ENCODE peak calls at places on chromosomes 4 and X, in six cellular contexts. One of them, this sample, is unnamed.

GRCh38 chr4:154877110-154877760 is 96.2 kb downstream of the RBM46 start:
- DNase-seq in tibial nerve: no peak
- DNase-seq in left lung: no peak
- DNase-seq in cardiac muscle cell: peak; percentile 46
- DNase-seq in mammary epithelial cell: peak; percentile 47
- DNase-seq in hepatocyte: peak; percentile 46
- DNase-seq in this sample: no peak

GRCh38 chrX:110462957-110463356 is 104.3 kb downstream of the RTL9 start:
- DNase-seq in tibial nerve: no peak
- DNase-seq in left lung: no peak
- DNase-seq in cardiac muscle cell: no peak
- DNase-seq in mammary epithelial cell: no peak
- DNase-seq in hepatocyte: no peak
- DNase-seq in this sample: no peak

GRCh38 chr4:92235741-92236140 is 68.0 kb upstream of the GRID2 start:
- DNase-seq in tibial nerve: no peak
- DNase-seq in left lung: no peak
- DNase-seq in cardiac muscle cell: peak; percentile 55
- DNase-seq in mammary epithelial cell: no peak
- DNase-seq in hepatocyte: no peak
- DNase-seq in this sample: no peak

GRCh38 chrX:132033166-132033565 is 10.1 kb downstream of the STK26 start:
- DNase-seq in tibial nerve: no peak
- DNase-seq in left lung: no peak
- DNase-seq in cardiac muscle cell: no peak
- DNase-seq in mammary epithelial cell: no peak
- DNase-seq in hepatocyte: no peak
- DNase-seq in this sample: no peak

GRCh38 chrX:153551135-153551534 is 33.7 kb downstream of the ATP2B3 start:
- DNase-seq in tibial nerve: no peak
- DNase-seq in left lung: no peak
- DNase-seq in cardiac muscle cell: peak; percentile 29
- DNase-seq in mammary epithelial cell: peak; percentile 8
- DNase-seq in hepatocyte: no peak
- DNase-seq in this sample: no peak

GRCh38 chr4:113162089-113162488 is 112.6 kb downstream of the ANK2 start:
- DNase-seq in tibial nerve: no peak
- DNase-seq in left lung: no peak
- DNase-seq in cardiac muscle cell: no peak
- DNase-seq in mammary epithelial cell: peak; percentile 43
- DNase-seq in hepatocyte: no peak
- DNase-seq in this sample: no peak

GRCh38 chr4:119233750-119234149 is 21.2 kb downstream of the USP53 start:
- DNase-seq in tibial nerve: no peak
- DNase-seq in left lung: no peak
- DNase-seq in cardiac muscle cell: peak; percentile 46
- DNase-seq in mammary epithelial cell: no peak
- DNase-seq in hepatocyte: no peak
- DNase-seq in this sample: no peak

GRCh38 chr4:130336585-130337217 is 1240.7 kb downstream of the C4orf33 start:
- DNase-seq in tibial nerve: no peak
- DNase-seq in left lung: no peak
- DNase-seq in cardiac muscle cell: peak; percentile 64
- DNase-seq in mammary epithelial cell: no peak
- DNase-seq in hepatocyte: peak; percentile 19
- DNase-seq in this sample: no peak

GRCh38 chrX:24231169-24231568 is 81.6 kb downstream of the ZFX start:
- DNase-seq in tibial nerve: no peak
- DNase-seq in left lung: no peak
- DNase-seq in cardiac muscle cell: peak; percentile 69
- DNase-seq in mammary epithelial cell: peak; percentile 84
- DNase-seq in hepatocyte: peak; percentile 76
- DNase-seq in this sample: no peak

GRCh38 chr4:22385615-22386014 is 130.3 kb downstream of the ADGRA3 start:
- DNase-seq in tibial nerve: no peak
- DNase-seq in left lung: no peak
- DNase-seq in cardiac muscle cell: peak; percentile 14
- DNase-seq in mammary epithelial cell: peak; percentile 77
- DNase-seq in hepatocyte: no peak
- DNase-seq in this sample: no peak

GRCh38 chrX:113399501-113400192 is 559.0 kb upstream of the AMOT start:
- DNase-seq in tibial nerve: no peak
- DNase-seq in left lung: no peak
- DNase-seq in cardiac muscle cell: peak; percentile 16
- DNase-seq in mammary epithelial cell: no peak
- DNase-seq in hepatocyte: no peak
- DNase-seq in this sample: no peak

GRCh38 chrX:140022482-140022881 is 57.2 kb upstream of the CXorf66 start:
- DNase-seq in tibial nerve: no peak
- DNase-seq in left lung: no peak
- DNase-seq in cardiac muscle cell: no peak
- DNase-seq in mammary epithelial cell: no peak
- DNase-seq in hepatocyte: no peak
- DNase-seq in this sample: no peak

GRCh38 chr4:3174371-3175338 is 74.3 kb upstream of the MSANTD1 start:
- DNase-seq in tibial nerve: no peak
- DNase-seq in left lung: no peak
- DNase-seq in cardiac muscle cell: no peak
- DNase-seq in mammary epithelial cell: no peak
- DNase-seq in hepatocyte: no peak
- DNase-seq in this sample: no peak

GRCh38 chr4:34422472-34422871 is 1821.8 kb downstream of the ARAP2 start:
- DNase-seq in tibial nerve: no peak
- DNase-seq in left lung: no peak
- DNase-seq in cardiac muscle cell: peak; percentile 65
- DNase-seq in mammary epithelial cell: no peak
- DNase-seq in hepatocyte: peak; percentile 8
- DNase-seq in this sample: no peak

GRCh38 chr4:797066-797465 is 28.9 kb downstream of the CPLX1 start:
- DNase-seq in tibial nerve: no peak
- DNase-seq in left lung: no peak
- DNase-seq in cardiac muscle cell: no peak
- DNase-seq in mammary epithelial cell: no peak
- DNase-seq in hepatocyte: no peak
- DNase-seq in this sample: no peak

GRCh38 chr4:127249066-127249766 is 383.5 kb upstream of the INTU start:
- DNase-seq in tibial nerve: no peak
- DNase-seq in left lung: no peak
- DNase-seq in cardiac muscle cell: peak; percentile 61
- DNase-seq in mammary epithelial cell: peak; percentile 29
- DNase-seq in hepatocyte: no peak
- DNase-seq in this sample: no peak

GRCh38 chr4:119286377-119287002 is 35.4 kb downstream of the FABP2 start:
- DNase-seq in tibial nerve: no peak
- DNase-seq in left lung: no peak
- DNase-seq in cardiac muscle cell: peak; percentile 83
- DNase-seq in mammary epithelial cell: peak; percentile 34
- DNase-seq in hepatocyte: peak; percentile 64
- DNase-seq in this sample: peak; percentile 19

GRCh38 chr4:180794352-180794751 is 1448.8 kb upstream of the TENM3 start:
- DNase-seq in tibial nerve: no peak
- DNase-seq in left lung: no peak
- DNase-seq in cardiac muscle cell: peak; percentile 8
- DNase-seq in mammary epithelial cell: no peak
- DNase-seq in hepatocyte: no peak
- DNase-seq in this sample: no peak

GRCh38 chr4:140256941-140257340 is 103.0 kb upstream of the MAML3 start:
- DNase-seq in tibial nerve: no peak
- DNase-seq in left lung: no peak
- DNase-seq in cardiac muscle cell: no peak
- DNase-seq in mammary epithelial cell: no peak
- DNase-seq in hepatocyte: peak; percentile 49
- DNase-seq in this sample: no peak

DNA sequence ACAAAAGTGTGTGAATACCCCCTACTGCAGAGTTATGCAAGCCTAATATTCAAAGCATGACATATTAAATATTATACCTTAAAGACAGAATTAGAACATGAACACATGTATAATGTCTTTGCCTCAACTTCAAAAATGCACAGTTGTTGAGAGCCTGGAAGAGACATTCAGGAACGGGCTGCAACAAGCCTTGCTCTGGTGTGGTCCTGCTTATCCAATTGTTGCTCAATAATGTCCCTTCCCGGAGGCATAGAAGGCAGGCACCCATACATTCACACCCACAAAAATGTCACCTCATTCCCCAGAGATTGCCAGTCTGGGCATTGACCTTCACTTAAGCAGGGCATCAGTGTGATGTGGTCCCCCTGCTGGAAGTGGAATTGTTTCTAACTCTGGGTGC is 238.8 kb downstream of the CBR4 start:
- DNase-seq in tibial nerve: no peak
- DNase-seq in left lung: no peak
- DNase-seq in cardiac muscle cell: no peak
- DNase-seq in mammary epithelial cell: no peak
- DNase-seq in hepatocyte: no peak
- DNase-seq in this sample: no peak
- TF ChIP-seq CTCF in tibial nerve: no peak
- TF ChIP-seq CTCF in left lung: no peak
- TF ChIP-seq CTCF in cardiac muscle cell: no peak
- TF ChIP-seq CTCF in mammary epithelial cell: no peak
- TF ChIP-seq CTCF in hepatocyte: no peak
- TF ChIP-seq CTCF in this sample: no peak

DNA sequence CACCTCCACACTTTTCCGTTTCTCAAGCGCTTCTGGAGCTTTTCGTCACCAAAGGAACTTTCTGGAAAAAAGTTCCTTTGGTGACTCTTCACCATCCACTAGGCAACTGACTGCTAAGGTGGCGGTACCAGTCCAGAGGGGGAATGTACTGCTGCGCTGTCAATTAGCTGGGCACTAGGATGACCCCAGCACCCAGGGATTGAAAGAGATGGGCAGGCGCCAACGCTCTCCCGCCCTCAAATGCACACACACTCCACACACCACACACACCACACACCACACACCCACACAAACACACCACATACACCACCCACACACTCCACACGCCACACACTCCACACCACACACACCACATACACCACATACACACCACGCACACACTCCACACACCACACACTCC is 10.4 kb downstream of the PRDM8 start:
- DNase-seq in tibial nerve: no peak
- DNase-seq in left lung: no peak
- DNase-seq in cardiac muscle cell: no peak
- DNase-seq in mammary epithelial cell: no peak
- DNase-seq in hepatocyte: no peak
- DNase-seq in this sample: no peak
- H3K27ac ChIP-seq in tibial nerve: no peak overlapping the region
- H3K27ac ChIP-seq in left lung: no peak overlapping the region
- H3K27ac ChIP-seq in cardiac muscle cell: no peak overlapping the region
- H3K27ac ChIP-seq in mammary epithelial cell: no peak overlapping the region
- H3K27ac ChIP-seq in hepatocyte: no peak overlapping the region
- H3K27ac ChIP-seq in this sample: no peak overlapping the region

GRCh38 chr4:14693728-14694127 is 308.6 kb upstream of the CPEB2 start:
- DNase-seq in tibial nerve: no peak
- DNase-seq in left lung: no peak
- DNase-seq in cardiac muscle cell: no peak
- DNase-seq in mammary epithelial cell: no peak
- DNase-seq in hepatocyte: no peak
- DNase-seq in this sample: no peak
- H3K9me3 ChIP-seq in tibial nerve: no peaks in the 10 kb centered on the region
- H3K9me3 ChIP-seq in left lung: no peaks in the 10 kb centered on the region
- H3K9me3 ChIP-seq in cardiac muscle cell: no peaks in the 10 kb centered on the region
- H3K9me3 ChIP-seq in mammary epithelial cell: peaks cover 5% of the 10 kb centered on the region
- H3K9me3 ChIP-seq in hepatocyte: no peaks in the 10 kb centered on the region
- H3K9me3 ChIP-seq in this sample: no peaks in the 10 kb centered on the region

DNA sequence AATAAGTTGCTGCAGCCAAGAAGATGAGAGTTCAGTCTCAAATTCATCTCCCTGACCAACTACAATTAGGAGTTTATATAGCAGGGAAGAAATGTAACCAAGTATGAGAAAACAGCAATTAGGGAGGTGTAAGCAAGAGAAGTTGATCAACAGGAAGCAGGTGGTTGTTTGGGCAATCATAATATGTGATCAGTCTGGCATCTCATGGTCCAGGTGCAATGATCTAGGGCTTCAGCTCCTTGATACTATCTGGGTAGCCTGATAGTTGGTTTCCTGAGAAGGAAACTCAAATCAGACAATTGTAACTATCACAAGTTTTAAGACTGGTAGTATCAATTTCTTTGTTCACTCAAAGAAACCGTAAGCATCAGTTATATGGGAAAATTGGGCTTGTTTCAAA is 1574.3 kb upstream of the PABPC4L start:
- DNase-seq in tibial nerve: no peak
- DNase-seq in left lung: no peak
- DNase-seq in cardiac muscle cell: no peak
- DNase-seq in mammary epithelial cell: no peak
- DNase-seq in hepatocyte: no peak
- DNase-seq in this sample: no peak
- TF ChIP-seq CTCF in tibial nerve: no peak
- TF ChIP-seq CTCF in left lung: no peak
- TF ChIP-seq CTCF in cardiac muscle cell: no peak
- TF ChIP-seq CTCF in mammary epithelial cell: no peak
- TF ChIP-seq CTCF in hepatocyte: no peak
- TF ChIP-seq CTCF in this sample: no peak

GRCh38 chr4:51894246-51894645 is 51.3 kb downstream of the DCUN1D4 start:
- DNase-seq in tibial nerve: no peak
- DNase-seq in left lung: no peak
- DNase-seq in cardiac muscle cell: peak; percentile 6
- DNase-seq in mammary epithelial cell: peak; percentile 2
- DNase-seq in hepatocyte: no peak
- DNase-seq in this sample: no peak
- H3K27ac ChIP-seq in tibial nerve: no peak overlapping the region
- H3K27ac ChIP-seq in left lung: no peak overlapping the region
- H3K27ac ChIP-seq in cardiac muscle cell: peak overlapping the region; percentile 26
- H3K27ac ChIP-seq in mammary epithelial cell: no peak overlapping the region
- H3K27ac ChIP-seq in hepatocyte: no peak overlapping the region
- H3K27ac ChIP-seq in this sample: no peak overlapping the region

DNA sequence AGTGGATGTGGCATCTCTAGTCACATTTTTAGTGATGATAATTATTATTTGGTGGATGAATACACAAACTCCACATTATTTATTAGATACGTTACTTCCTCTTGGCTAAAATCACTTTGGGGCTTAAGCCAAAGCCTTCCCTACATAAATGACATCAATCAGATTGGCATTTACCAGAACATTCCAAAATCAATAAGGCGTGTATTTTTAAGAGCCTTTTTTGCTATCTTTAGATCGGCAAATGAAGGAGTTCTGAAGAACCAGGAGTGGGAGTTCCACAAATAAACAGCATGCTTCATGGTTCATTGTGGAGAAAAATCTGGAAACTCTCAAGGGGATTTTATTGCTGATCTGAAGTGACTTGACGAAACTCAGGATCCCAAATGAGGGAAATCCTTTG is 89.7 kb downstream of the AMELX start:
- DNase-seq in tibial nerve: no peak
- DNase-seq in left lung: no peak
- DNase-seq in cardiac muscle cell: no peak
- DNase-seq in mammary epithelial cell: no peak
- DNase-seq in hepatocyte: no peak
- DNase-seq in this sample: no peak
- H3K9me3 ChIP-seq in tibial nerve: no peaks in the 10 kb centered on the region
- H3K9me3 ChIP-seq in left lung: no peaks in the 10 kb centered on the region
- H3K9me3 ChIP-seq in cardiac muscle cell: no peaks in the 10 kb centered on the region
- H3K9me3 ChIP-seq in mammary epithelial cell: no peaks in the 10 kb centered on the region
- H3K9me3 ChIP-seq in hepatocyte: no peaks in the 10 kb centered on the region
- H3K9me3 ChIP-seq in this sample: no peaks in the 10 kb centered on the region

GRCh38 chrX:1481636-1482529 is 29.2 kb upstream of the ASMTL start:
- DNase-seq in tibial nerve: no peak
- DNase-seq in left lung: peak; percentile 81
- DNase-seq in cardiac muscle cell: peak; percentile 85
- DNase-seq in mammary epithelial cell: peak; percentile 44
- DNase-seq in hepatocyte: peak; percentile 87
- DNase-seq in this sample: peak; percentile 71
- TF ChIP-seq CTCF in tibial nerve: no peak
- TF ChIP-seq CTCF in left lung: no peak
- TF ChIP-seq CTCF in cardiac muscle cell: no peak
- TF ChIP-seq CTCF in mammary epithelial cell: no peak
- TF ChIP-seq CTCF in hepatocyte: no peak
- TF ChIP-seq CTCF in this sample: no peak